ENCODE peak calls at places on chromosomes 6 and 20, in six cellular contexts. H is A549, Z is GM12878, J is HepG2, L is endothelial cell of umbilical vein, X is K562. V is an unnamed sample.

GRCh38 chr6:98384334-98384733 is 450.0 kb upstream of the POU3F2 start:
- DNase-seq in H (no peak), Z (no peak), X (no peak), L (no peak), J (no peak), V (no peak)

GRCh38 chr6:72865467-72865866 is 243.6 kb downstream of the KCNQ5 start:
- DNase-seq in H (no peak), J (no peak), X (no peak), Z (no peak), L (no peak), V (no peak)

GRCh38 chr6:170287371-170287876 is 3.5 kb downstream of the DLL1 start:
- DNase-seq in Z (no peak), H (no peak), L (no peak), J (no peak), X (no peak), V (no peak)

GRCh38 chr20:46255440-46256104 is 52.7 kb downstream of the CDH22 start:
- DNase-seq in H (no peak), X (peak), J (peak), L (peak), Z (no peak), V (no peak)

GRCh38 chr6:160408528-160408927 is 60.4 kb downstream of the SLC22A3 start:
- DNase-seq in L (no peak), X (no peak), Z (no peak), J (no peak), H (no peak), V (no peak)

GRCh38 chr6:137729866-137730629 is 137.0 kb upstream of the TNFAIP3 start:
- DNase-seq in X (no peak), L (no peak), H (no peak), J (peak), Z (no peak), V (no peak)

GRCh38 chr6:168383062-168383854 is 57.7 kb upstream of the SMOC2 start:
- DNase-seq in J (no peak), Z (no peak), H (no peak), X (no peak), L (no peak), V (no peak)

GRCh38 chr6:168037242-168037641 is 39.8 kb downstream of the KIF25 start:
- DNase-seq in Z (no peak), H (no peak), X (no peak), L (no peak), J (peak), V (no peak)

DNA sequence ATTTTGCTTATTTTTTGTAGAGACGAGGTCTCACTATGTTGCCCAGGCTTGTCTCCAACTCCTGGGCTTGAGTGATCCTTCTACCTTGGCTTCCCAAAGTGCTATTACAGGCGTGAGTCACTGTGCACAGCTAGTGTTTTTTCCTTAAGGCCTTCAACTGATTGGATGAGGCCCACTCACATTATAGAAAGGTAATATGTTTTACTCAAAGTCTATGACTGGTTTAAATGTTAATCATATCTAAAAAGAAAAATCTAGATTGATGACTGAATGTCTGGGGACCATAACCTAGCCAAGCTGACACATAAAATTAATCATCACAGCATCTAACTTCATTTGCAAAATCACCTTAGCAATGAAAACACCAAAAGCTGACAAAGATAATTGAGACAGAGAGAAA is 66.6 kb upstream of the ARHGAP18 start:
- DNase-seq in L (no peak), J (no peak), Z (no peak), X (no peak), H (no peak), V (no peak)
- TF ChIP-seq MYC in L (no peak), J (no peak), Z (no peak), X (no peak), H (no peak), V (no peak)

DNA sequence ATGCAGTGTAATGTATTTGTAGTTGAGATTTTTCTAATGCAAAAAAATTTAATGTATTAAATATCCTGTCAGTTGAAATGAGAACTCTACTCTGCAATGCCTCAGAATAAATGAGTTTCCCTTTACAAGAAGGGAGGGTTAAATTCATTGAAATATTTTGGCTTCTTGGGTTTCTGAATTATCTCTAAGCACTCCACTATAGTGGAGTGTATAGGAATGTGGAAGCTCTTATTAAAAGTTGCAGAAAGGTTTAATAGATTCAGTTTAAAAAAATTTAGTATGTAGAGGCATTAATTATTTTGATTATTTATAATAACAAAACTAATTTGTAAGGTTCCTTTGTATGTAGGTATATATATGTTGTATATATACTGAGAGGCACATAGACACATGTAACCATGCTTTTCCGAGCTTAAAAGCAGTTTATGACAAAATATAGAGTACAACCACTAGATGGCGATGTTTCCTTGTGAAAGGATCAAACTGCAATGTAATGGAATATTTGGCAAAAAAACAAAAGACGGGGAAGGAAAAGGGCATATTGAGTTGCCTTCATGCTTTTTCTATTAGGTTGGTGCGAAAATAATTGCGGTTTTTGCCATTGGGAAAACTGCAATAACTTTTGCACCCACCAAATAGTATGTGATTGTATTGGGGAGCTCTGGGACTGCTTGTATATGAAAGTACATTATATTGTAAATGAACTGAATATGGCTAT is 144.2 kb downstream of the MYO6 start:
- DNase-seq in H (peak), X (peak), L (peak), J (peak), Z (peak), V (peak)
- TF ChIP-seq CTCF in H (peak), X (peak), L (peak), J (peak), Z (peak), V (peak)

DNA sequence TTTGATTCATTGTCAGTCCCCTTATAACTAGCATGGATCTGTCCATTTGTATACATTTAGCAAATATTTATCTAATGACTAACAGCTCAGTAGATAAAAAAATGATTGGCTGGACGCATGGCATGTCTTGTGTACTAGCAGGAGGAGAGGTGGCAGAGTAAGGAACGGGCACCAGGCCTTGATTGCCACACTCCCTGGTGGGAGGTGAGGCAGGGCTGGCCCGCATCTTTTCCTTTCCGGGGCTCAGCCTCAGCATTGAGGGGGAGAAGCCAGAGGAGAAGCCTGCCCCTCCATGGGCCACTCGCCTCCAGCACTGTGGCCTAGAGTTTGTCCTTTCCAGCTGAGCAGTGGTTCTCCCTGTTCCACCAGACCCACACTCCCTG is 84.9 kb upstream of the TMEM181 start:
- DNase-seq in J (peak), Z (no peak), L (peak), X (no peak), H (peak), V (no peak)
- H3K4me3 ChIP-seq in J (no peak), Z (peak), L (no peak), X (no peak), H (no peak), V (no peak)

GRCh38 chr6:117137711-117138110 is 127.6 kb upstream of the VGLL2 start:
- DNase-seq in X (no peak), H (no peak), J (no peak), Z (no peak), L (no peak), V (no peak)

GRCh38 chr6:117138407-117138806 is 127.0 kb upstream of the VGLL2 start:
- DNase-seq in J (no peak), X (no peak), Z (no peak), H (no peak), L (no peak), V (no peak)

GRCh38 chr6:117142145-117142544 is 123.2 kb upstream of the VGLL2 start:
- DNase-seq in Z (no peak), H (no peak), X (no peak), J (no peak), L (no peak), V (no peak)

GRCh38 chr6:117136702-117137101 is 128.7 kb upstream of the VGLL2 start:
- DNase-seq in X (no peak), J (no peak), Z (no peak), H (no peak), L (no peak), V (no peak)

GRCh38 chr6:117138920-117139319 is 126.4 kb upstream of the VGLL2 start:
- DNase-seq in Z (no peak), H (no peak), L (no peak), X (no peak), J (no peak), V (no peak)
- TF ChIP-seq MYC in Z (no peak), H (no peak), L (no peak), X (no peak), J (no peak), V (no peak)

V was measured in NB4.